ENCODE peak calls at places on chromosome 16, in eight cellular contexts. P is H9, R is colonic mucosa, C is neuronal stem cell, X is esophagus muscularis mucosa, Y is HAP-1, H is Peyer's patch, S is A549. F is an unnamed sample. For H3K4me1, the result is how much of the 10 kb centered on the place peaks cover.

GRCh38 chr16:1929578-1930337 is 11.5 kb upstream of the HS3ST6 start:
- DNase-seq in P (peak), R (peak), C (peak), X (peak), Y (peak), H (peak), S (peak), F (peak)

GRCh38 chr16:49556252-49557069 is 182.9 kb downstream of the C16orf78 start:
- DNase-seq in P (peak), R (no peak), C (peak), X (no peak), Y (peak), H (no peak), S (peak), F (no peak)

GRCh38 chr16:1152123-1152638 is 725 bp upstream of the CACNA1H start:
- DNase-seq in P (peak), R (no peak), C (peak), X (no peak), Y (peak), H (peak), S (no peak), F (peak)

GRCh38 chr16:27349276-27349675 is 35.5 kb downstream of the IL4R start:
- DNase-seq in P (no peak), R (no peak), C (no peak), X (no peak), Y (no peak), H (no peak), S (no peak), F (no peak)

GRCh38 chr16:66996324-66996982 is 8.1 kb downstream of the CES4A start:
- DNase-seq in P (no peak), R (no peak), C (no peak), X (no peak), Y (no peak), H (peak), S (peak), F (no peak)

GRCh38 chr16:53692146-53692545 is 11.5 kb downstream of the RPGRIP1L start:
- DNase-seq in P (peak), R (no peak), C (no peak), X (no peak), Y (peak), H (no peak), S (peak), F (no peak)

GRCh38 chr16:71883193-71883848 is 661 bp downstream of the ZNF821 start:
- DNase-seq in P (peak), R (peak), C (peak), X (no peak), Y (peak), H (peak), S (peak), F (peak)

GRCh38 chr16:10579965-10580918 is at the start of gene EMP2:
- DNase-seq in P (peak), R (peak), C (peak), X (no peak), Y (peak), H (peak), S (peak), F (no peak)

GRCh38 chr16:52597772-52598483 is 51.0 kb upstream of the TOX3 start:
- DNase-seq in P (peak), R (no peak), C (peak), X (no peak), Y (peak), H (no peak), S (no peak), F (no peak)

GRCh38 chr16:75433732-75434413 is 570 bp upstream of the CFDP1 start:
- DNase-seq in P (peak), R (peak), C (no peak), X (peak), Y (no peak), H (peak), S (peak), F (peak)

DNA sequence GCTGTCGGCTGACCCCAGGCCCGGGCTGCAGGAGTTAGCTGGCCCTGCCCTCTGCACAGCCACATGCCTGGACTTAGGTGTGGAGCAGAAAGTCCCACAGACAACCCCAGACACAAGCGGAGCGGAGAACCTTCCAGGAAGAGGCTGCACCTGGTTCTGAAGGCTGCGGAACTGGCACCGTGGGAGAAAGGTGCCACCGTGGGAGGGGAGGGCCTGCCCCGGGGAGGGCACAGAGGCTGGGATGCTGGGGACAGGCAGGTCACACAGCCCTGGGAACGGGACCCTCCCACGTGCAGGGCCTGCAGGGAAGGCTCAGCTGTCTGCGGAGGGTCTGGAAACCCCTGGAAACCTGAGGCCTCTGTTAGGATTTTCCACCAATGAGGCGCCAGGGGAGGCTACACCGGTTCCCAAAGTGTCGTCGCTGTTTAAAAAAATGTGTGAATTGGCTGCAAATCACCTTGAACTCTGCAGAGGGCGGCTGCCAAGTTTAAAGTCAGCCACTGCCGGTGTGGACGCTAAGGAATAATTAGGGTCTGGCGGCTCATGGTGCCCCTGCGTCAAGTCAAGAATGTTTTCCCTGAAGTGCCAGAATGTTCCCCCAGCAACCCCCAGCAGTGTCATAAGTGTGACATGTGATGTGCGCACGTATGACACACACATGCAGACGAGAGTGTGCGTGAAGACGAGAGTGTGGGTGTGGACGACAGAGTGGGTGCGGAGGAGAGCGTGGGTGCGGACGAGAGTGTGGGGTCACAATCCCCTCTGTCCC is 50.9 kb upstream of the PABPN1L start:
- DNase-seq in P (peak), R (no peak), C (no peak), X (no peak), Y (no peak), H (no peak), S (no peak), F (no peak)
- H3K4me1 ChIP-seq in P (under half), R (under half), C (under half), X (under half), Y (under half), H (under half), S (under half), F (under half)

DNA sequence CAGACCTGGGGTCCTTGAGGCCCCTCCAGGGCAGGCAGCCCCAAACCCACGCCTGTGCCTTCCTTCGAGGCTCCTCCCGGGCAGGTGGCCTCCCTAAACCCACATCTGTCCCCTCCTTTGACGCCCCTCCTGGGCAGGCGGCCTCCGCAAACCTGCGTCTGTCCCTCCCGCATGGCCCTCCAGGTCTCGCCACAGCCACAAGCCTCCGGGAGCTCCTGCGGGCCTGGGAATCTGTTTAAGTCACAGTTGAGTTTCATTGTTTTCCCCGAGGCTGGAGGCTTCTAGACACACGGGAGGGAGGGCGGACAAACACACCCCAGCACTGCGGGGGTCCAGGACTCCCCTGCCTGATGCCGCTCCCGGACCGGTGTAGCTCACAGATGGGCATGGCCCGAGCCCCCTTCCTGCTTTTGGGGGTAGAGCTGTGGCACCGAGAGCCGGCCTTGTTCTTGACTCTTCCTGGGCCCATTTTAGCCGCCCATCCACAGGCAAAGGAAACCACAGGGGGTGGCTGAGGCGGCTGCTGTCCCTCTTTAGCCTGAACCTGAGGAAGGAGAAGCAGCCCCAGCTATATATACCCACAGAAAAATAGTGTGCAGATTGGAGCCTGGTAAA is 7.1 kb downstream of the PIEZO1 start:
- DNase-seq in P (no peak), R (no peak), C (no peak), X (no peak), Y (no peak), H (no peak), S (no peak), F (no peak)
- H3K4me1 ChIP-seq in P (under half), R (under half), C (under half), X (half or more), Y (under half), H (under half), S (under half), F (half or more)

GRCh38 chr16:84600343-84601229 is 17.3 kb downstream of the COTL1 start:
- DNase-seq in P (no peak), R (no peak), C (no peak), X (no peak), Y (no peak), H (no peak), S (no peak), F (peak)

GRCh38 chr16:84604477-84605013 is 13.3 kb downstream of the COTL1 start:
- DNase-seq in P (no peak), R (no peak), C (no peak), X (no peak), Y (no peak), H (no peak), S (no peak), F (no peak)

GRCh38 chr16:84606081-84606875 is 11.6 kb downstream of the COTL1 start:
- DNase-seq in P (no peak), R (no peak), C (no peak), X (no peak), Y (no peak), H (peak), S (no peak), F (peak)

GRCh38 chr16:84605339-84605848 is 12.5 kb downstream of the COTL1 start:
- DNase-seq in P (no peak), R (no peak), C (no peak), X (no peak), Y (no peak), H (no peak), S (no peak), F (no peak)

GRCh38 chr16:84603115-84603816 is 14.6 kb downstream of the COTL1 start:
- DNase-seq in P (no peak), R (peak), C (no peak), X (no peak), Y (no peak), H (peak), S (peak), F (no peak)
- H3K4me1 ChIP-seq in P (under half), R (under half), C (half or more), X (half or more), Y (under half), H (half or more), S (half or more), F (half or more)

GRCh38 chr16:29811896-29812665 is at the start of gene PRRT2:
- DNase-seq in P (peak), R (peak), C (peak), X (no peak), Y (peak), H (peak), S (no peak), F (peak)

GRCh38 chr16:29812754-29813643 is 1.0 kb downstream of the PRRT2 start:
- DNase-seq in P (no peak), R (no peak), C (no peak), X (no peak), Y (no peak), H (no peak), S (no peak), F (no peak)

GRCh38 chr16:29814592-29814991 is 1.4 kb upstream of the PAGR1 start:
- DNase-seq in P (no peak), R (no peak), C (no peak), X (no peak), Y (no peak), H (no peak), S (no peak), F (no peak)

GRCh38 chr16:29815032-29815721 is 775 bp upstream of the PAGR1 start:
- DNase-seq in P (no peak), R (peak), C (no peak), X (no peak), Y (peak), H (peak), S (no peak), F (no peak)

GRCh38 chr16:29813644-29814562 is 1.9 kb downstream of the PRRT2 start:
- DNase-seq in P (no peak), R (no peak), C (no peak), X (no peak), Y (no peak), H (no peak), S (no peak), F (no peak)
- H3K4me1 ChIP-seq in P (under half), R (under half), C (half or more), X (half or more), Y (under half), H (under half), S (under half), F (half or more)

DNA sequence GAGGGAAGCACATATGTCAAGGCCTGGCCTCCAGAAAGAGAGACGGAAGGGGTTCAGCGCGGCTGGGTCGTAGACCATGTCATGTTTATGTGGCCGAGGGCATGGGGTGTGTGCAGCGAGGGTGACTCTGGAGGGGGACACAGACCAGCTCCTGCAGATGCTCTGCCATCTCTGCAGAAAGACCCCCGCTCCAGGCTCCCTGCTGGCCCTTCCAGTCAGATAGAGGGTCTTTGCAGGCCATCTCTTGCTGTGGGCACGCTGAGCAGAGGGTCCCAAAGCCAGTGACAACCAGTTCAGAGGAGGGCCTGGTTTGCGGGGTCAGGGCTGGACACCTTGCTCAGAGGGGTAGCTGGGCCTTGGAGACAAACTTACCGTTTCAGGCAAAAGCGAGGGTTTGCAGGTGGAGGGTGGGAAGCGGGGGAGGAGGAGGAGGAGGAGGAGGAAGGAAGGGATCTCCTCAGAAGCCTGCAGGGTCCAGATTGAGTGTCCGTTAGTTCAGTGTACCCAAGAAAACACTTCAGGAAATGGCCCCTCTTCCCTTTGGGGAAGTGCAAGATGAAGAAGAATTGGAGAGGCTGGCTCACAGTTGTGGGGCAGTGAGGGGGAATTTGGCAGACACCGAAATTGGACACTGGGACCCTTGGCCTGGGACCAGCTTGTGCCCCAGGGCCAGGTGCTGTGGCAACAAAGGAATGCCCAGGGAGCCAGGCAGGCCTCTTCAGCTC is 102.7 kb downstream of the CMIP start:
- DNase-seq in P (no peak), R (no peak), C (no peak), X (no peak), Y (no peak), H (no peak), S (no peak), F (no peak)
- H3K4me1 ChIP-seq in P (under half), R (under half), C (under half), X (half or more), Y (under half), H (under half), S (half or more), F (under half)

GRCh38 chr16:85027968-85028637 is 508 bp downstream of the KIAA0513 start:
- DNase-seq in P (no peak), R (peak), C (no peak), X (no peak), Y (no peak), H (peak), S (no peak), F (no peak)

GRCh38 chr16:85029981-85030381 is 2.4 kb downstream of the KIAA0513 start:
- DNase-seq in P (no peak), R (no peak), C (no peak), X (no peak), Y (peak), H (peak), S (no peak), F (no peak)

GRCh38 chr16:85027349-85027967 is at the start of gene KIAA0513:
- DNase-seq in P (peak), R (peak), C (peak), X (peak), Y (peak), H (peak), S (peak), F (peak)

GRCh38 chr16:85028638-85029412 is 1.2 kb downstream of the KIAA0513 start:
- DNase-seq in P (no peak), R (peak), C (no peak), X (no peak), Y (peak), H (peak), S (no peak), F (peak)

DNA sequence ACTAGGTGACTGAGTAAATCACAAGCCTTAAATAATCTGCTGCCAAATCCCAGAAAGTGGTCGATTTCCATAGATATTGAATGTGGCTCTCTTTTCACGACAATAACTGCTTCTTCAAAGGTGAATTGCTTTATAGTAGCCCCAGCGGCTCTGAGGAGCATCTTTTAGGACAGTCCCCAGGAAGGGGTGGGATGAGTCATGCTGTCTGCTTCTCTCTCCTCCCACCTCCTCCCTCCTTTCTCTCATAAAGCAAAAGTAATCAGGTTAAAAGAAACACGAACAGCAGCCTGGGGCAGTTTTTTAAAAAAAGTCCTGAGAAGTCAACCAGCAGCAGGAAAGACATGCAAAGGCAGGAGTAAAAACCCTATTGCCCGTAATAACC is 1.8 kb downstream of the KIAA0513 start:
- DNase-seq in P (no peak), R (no peak), C (no peak), X (no peak), Y (peak), H (peak), S (no peak), F (peak)
- H3K4me1 ChIP-seq in P (under half), R (under half), C (under half), X (under half), Y (under half), H (under half), S (under half), F (under half)

GRCh38 chr16:17450291-17450690 is 20.5 kb downstream of the XYLT1 start:
- DNase-seq in P (no peak), R (no peak), C (no peak), X (no peak), Y (no peak), H (no peak), S (no peak), F (no peak)
- H3K4me1 ChIP-seq in P (under half), R (under half), C (under half), X (under half), Y (under half), H (under half), S (under half), F (half or more)

GRCh38 chr16:74024997-74025396 is 271.6 kb upstream of the PSMD7 start:
- DNase-seq in P (no peak), R (no peak), C (no peak), X (no peak), Y (no peak), H (no peak), S (no peak), F (no peak)
- H3K4me1 ChIP-seq in P (under half), R (under half), C (under half), X (under half), Y (under half), H (under half), S (under half), F (under half)

F was measured in CD8-positive, alpha-beta memory T cell.